ENCODE peak calls at places on chromosomes 4 and X, in four cellular contexts. One of them, this sample, is unnamed.

GRCh38 chrX:87580862-87581261 is 63.3 kb downstream of the KLHL4 start:
- DNase-seq in H9: no peak
- DNase-seq in fibroblast of lung: no peak
- DNase-seq in lower lobe of right lung: no peak
- DNase-seq in this sample: no peak

GRCh38 chrX:116240446-116240845 is 69.9 kb downstream of the AGTR2 start:
- DNase-seq in H9: no peak
- DNase-seq in fibroblast of lung: peak; percentile 67
- DNase-seq in lower lobe of right lung: no peak
- DNase-seq in this sample: no peak

GRCh38 chr4:38967260-38968095 is 64.7 kb downstream of the TMEM156 start:
- DNase-seq in H9: no peak
- DNase-seq in fibroblast of lung: peak; percentile 99
- DNase-seq in lower lobe of right lung: no peak
- DNase-seq in this sample: no peak

GRCh38 chr4:1737666-1738065 is 16.3 kb downstream of the TACC3 start:
- DNase-seq in H9: no peak
- DNase-seq in fibroblast of lung: no peak
- DNase-seq in lower lobe of right lung: no peak
- DNase-seq in this sample: no peak

GRCh38 chr4:168598191-168598590 is 101.3 kb downstream of the PALLD start:
- DNase-seq in H9: no peak
- DNase-seq in fibroblast of lung: no peak
- DNase-seq in lower lobe of right lung: no peak
- DNase-seq in this sample: no peak

GRCh38 chrX:23820235-23820782 is 37.3 kb downstream of the SAT1 start:
- DNase-seq in H9: no peak
- DNase-seq in fibroblast of lung: no peak
- DNase-seq in lower lobe of right lung: no peak
- DNase-seq in this sample: no peak

GRCh38 chr4:95231713-95232112 is 317.1 kb downstream of the UNC5C start:
- DNase-seq in H9: no peak
- DNase-seq in fibroblast of lung: no peak
- DNase-seq in lower lobe of right lung: no peak
- DNase-seq in this sample: no peak

GRCh38 chrX:50188859-50189258 is 11.9 kb downstream of the AKAP4 start:
- DNase-seq in H9: no peak
- DNase-seq in fibroblast of lung: no peak
- DNase-seq in lower lobe of right lung: no peak
- DNase-seq in this sample: no peak

GRCh38 chrX:7215842-7216241 is 67.9 kb upstream of the PUDP start:
- DNase-seq in H9: no peak
- DNase-seq in fibroblast of lung: no peak
- DNase-seq in lower lobe of right lung: no peak
- DNase-seq in this sample: no peak

GRCh38 chr4:53920116-53920515 is 144.3 kb downstream of the CHIC2 start:
- DNase-seq in H9: peak; percentile 41
- DNase-seq in fibroblast of lung: no peak
- DNase-seq in lower lobe of right lung: peak; percentile 48
- DNase-seq in this sample: no peak

GRCh38 chrX:21004835-21005234 is 369.4 kb upstream of the CNKSR2 start:
- DNase-seq in H9: no peak
- DNase-seq in fibroblast of lung: no peak
- DNase-seq in lower lobe of right lung: no peak
- DNase-seq in this sample: no peak

GRCh38 chr4:156999175-156999517 is 27.5 kb upstream of the PDGFC start:
- DNase-seq in H9: peak; percentile 55
- DNase-seq in fibroblast of lung: peak; percentile 99
- DNase-seq in lower lobe of right lung: no peak
- DNase-seq in this sample: no peak

GRCh38 chr4:113436360-113436759 is 325.2 kb downstream of the CAMK2D start:
- DNase-seq in H9: no peak
- DNase-seq in fibroblast of lung: peak; percentile 75
- DNase-seq in lower lobe of right lung: no peak
- DNase-seq in this sample: no peak

GRCh38 chr4:128796934-128797333 is 12.6 kb upstream of the JADE1 start:
- DNase-seq in H9: no peak
- DNase-seq in fibroblast of lung: no peak
- DNase-seq in lower lobe of right lung: no peak
- DNase-seq in this sample: no peak

GRCh38 chrX:30888526-30889146 is 418 bp downstream of the TAB3 start:
- DNase-seq in H9: no peak
- DNase-seq in fibroblast of lung: peak; percentile 5
- DNase-seq in lower lobe of right lung: no peak
- DNase-seq in this sample: peak; percentile 5

GRCh38 chrX:47687249-47687648 is 28.3 kb upstream of the UXT start:
- DNase-seq in H9: no peak
- DNase-seq in fibroblast of lung: no peak
- DNase-seq in lower lobe of right lung: no peak
- DNase-seq in this sample: no peak

GRCh38 chr4:114378306-114378903 is 220.2 kb upstream of the UGT8 start:
- DNase-seq in H9: no peak
- DNase-seq in fibroblast of lung: peak; percentile 74
- DNase-seq in lower lobe of right lung: no peak
- DNase-seq in this sample: no peak

GRCh38 chr4:61693520-61693919 is 493.4 kb downstream of the ADGRL3 start:
- DNase-seq in H9: no peak
- DNase-seq in fibroblast of lung: no peak
- DNase-seq in lower lobe of right lung: no peak
- DNase-seq in this sample: no peak

GRCh38 chr4:38752393-38752961 is 30.3 kb downstream of the TLR10 start:
- DNase-seq in H9: no peak
- DNase-seq in fibroblast of lung: peak; percentile 47
- DNase-seq in lower lobe of right lung: no peak
- DNase-seq in this sample: no peak

GRCh38 chr4:123484291-123484926 is 87.8 kb downstream of the SPRY1 start:
- DNase-seq in H9: no peak
- DNase-seq in fibroblast of lung: no peak
- DNase-seq in lower lobe of right lung: no peak
- DNase-seq in this sample: no peak

GRCh38 chrX:16368696-16369095 is 201.4 kb downstream of the MAGEB17 start:
- DNase-seq in H9: no peak
- DNase-seq in fibroblast of lung: no peak
- DNase-seq in lower lobe of right lung: no peak
- DNase-seq in this sample: no peak

GRCh38 chr4:101701551-101701950 is 89.0 kb upstream of the BANK1 start:
- DNase-seq in H9: no peak
- DNase-seq in fibroblast of lung: no peak
- DNase-seq in lower lobe of right lung: no peak
- DNase-seq in this sample: no peak

GRCh38 chrX:112851806-112852205 is 11.2 kb upstream of the AMOT start:
- DNase-seq in H9: no peak
- DNase-seq in fibroblast of lung: peak; percentile 47
- DNase-seq in lower lobe of right lung: no peak
- DNase-seq in this sample: no peak

GRCh38 chr4:122833999-122834398 is 7.4 kb downstream of the FGF2 start:
- DNase-seq in H9: no peak
- DNase-seq in fibroblast of lung: no peak
- DNase-seq in lower lobe of right lung: no peak
- DNase-seq in this sample: no peak

GRCh38 chr4:24024157-24024556 is 134.3 kb upstream of the PPARGC1A start:
- DNase-seq in H9: no peak
- DNase-seq in fibroblast of lung: peak; percentile 79
- DNase-seq in lower lobe of right lung: no peak
- DNase-seq in this sample: no peak

GRCh38 chr4:162162672-162163071 is 1.1 kb downstream of the FSTL5 start:
- DNase-seq in H9: no peak
- DNase-seq in fibroblast of lung: no peak
- DNase-seq in lower lobe of right lung: no peak
- DNase-seq in this sample: no peak

GRCh38 chrX:6708041-6708440 is 173.1 kb upstream of the VCX3A start:
- DNase-seq in H9: no peak
- DNase-seq in fibroblast of lung: no peak
- DNase-seq in lower lobe of right lung: no peak
- DNase-seq in this sample: no peak

GRCh38 chrX:7514871-7515599 is 327.9 kb upstream of the VCX start:
- DNase-seq in H9: no peak
- DNase-seq in fibroblast of lung: no peak
- DNase-seq in lower lobe of right lung: no peak
- DNase-seq in this sample: no peak

GRCh38 chrX:20374866-20375530 is 108.3 kb upstream of the RPS6KA3 start:
- DNase-seq in H9: no peak
- DNase-seq in fibroblast of lung: no peak
- DNase-seq in lower lobe of right lung: no peak
- DNase-seq in this sample: peak; percentile 47

GRCh38 chrX:2829469-2830246 is 928 bp downstream of the GYG2 start:
- DNase-seq in H9: no peak
- DNase-seq in fibroblast of lung: no peak
- DNase-seq in lower lobe of right lung: no peak
- DNase-seq in this sample: no peak

GRCh38 chrX:2831471-2832228 is 2.9 kb downstream of the GYG2 start:
- DNase-seq in H9: no peak
- DNase-seq in fibroblast of lung: no peak
- DNase-seq in lower lobe of right lung: no peak
- DNase-seq in this sample: no peak

GRCh38 chrX:2824886-2825285 is 3.8 kb upstream of the GYG2 start:
- DNase-seq in H9: no peak
- DNase-seq in fibroblast of lung: no peak
- DNase-seq in lower lobe of right lung: no peak
- DNase-seq in this sample: no peak

GRCh38 chrX:2828404-2829065 is at the start of gene GYG2:
- DNase-seq in H9: peak; percentile 87
- DNase-seq in fibroblast of lung: peak; percentile 58
- DNase-seq in lower lobe of right lung: no peak
- DNase-seq in this sample: no peak

GRCh38 chrX:2829066-2829430 is 318 bp downstream of the GYG2 start:
- DNase-seq in H9: peak; percentile 75
- DNase-seq in fibroblast of lung: no peak
- DNase-seq in lower lobe of right lung: no peak
- DNase-seq in this sample: no peak
- TF ChIP-seq CTCF in H9: no peak
- TF ChIP-seq CTCF in fibroblast of lung: no peak
- TF ChIP-seq CTCF in lower lobe of right lung: no peak
- TF ChIP-seq CTCF in this sample: no peak

GRCh38 chr4:135371137-135371536 is 1169.5 kb upstream of the PABPC4L start:
- DNase-seq in H9: peak; percentile 50
- DNase-seq in fibroblast of lung: no peak
- DNase-seq in lower lobe of right lung: no peak
- DNase-seq in this sample: peak; percentile 15
- TF ChIP-seq CTCF in H9: peak; percentile 59
- TF ChIP-seq CTCF in fibroblast of lung: peak; percentile 12
- TF ChIP-seq CTCF in lower lobe of right lung: no peak
- TF ChIP-seq CTCF in this sample: peak; percentile 32

GRCh38 chr4:11428701-11429571 is at the start of gene HS3ST1:
- DNase-seq in H9: peak; percentile 90
- DNase-seq in fibroblast of lung: peak; percentile 57
- DNase-seq in lower lobe of right lung: peak; percentile 87
- DNase-seq in this sample: peak; percentile 33
- TF ChIP-seq CTCF in H9: peak; percentile 82
- TF ChIP-seq CTCF in fibroblast of lung: peak; percentile 57
- TF ChIP-seq CTCF in lower lobe of right lung: peak; percentile 73
- TF ChIP-seq CTCF in this sample: peak; percentile 21

GRCh38 chrX:79270401-79270800 is 96.7 kb downstream of the ITM2A start:
- DNase-seq in H9: peak; percentile 39
- DNase-seq in fibroblast of lung: no peak
- DNase-seq in lower lobe of right lung: peak; percentile 46
- DNase-seq in this sample: peak; percentile 65
- TF ChIP-seq CTCF in H9: peak; percentile 68
- TF ChIP-seq CTCF in fibroblast of lung: no peak
- TF ChIP-seq CTCF in lower lobe of right lung: peak; percentile 42
- TF ChIP-seq CTCF in this sample: peak; percentile 20

GRCh38 chrX:38375888-38376287 is 23.5 kb downstream of the OTC start:
- DNase-seq in H9: no peak
- DNase-seq in fibroblast of lung: peak; percentile 1
- DNase-seq in lower lobe of right lung: no peak
- DNase-seq in this sample: no peak
- TF ChIP-seq CTCF in H9: peak; percentile 65
- TF ChIP-seq CTCF in fibroblast of lung: peak; percentile 56
- TF ChIP-seq CTCF in lower lobe of right lung: peak; percentile 32
- TF ChIP-seq CTCF in this sample: no peak

GRCh38 chr4:187432310-187432709 is 563.3 kb upstream of the ZFP42 start:
- DNase-seq in H9: no peak
- DNase-seq in fibroblast of lung: no peak
- DNase-seq in lower lobe of right lung: no peak
- DNase-seq in this sample: no peak

GRCh38 chr4:187433141-187433540 is 562.4 kb upstream of the ZFP42 start:
- DNase-seq in H9: no peak
- DNase-seq in fibroblast of lung: no peak
- DNase-seq in lower lobe of right lung: no peak
- DNase-seq in this sample: no peak

GRCh38 chr4:187436251-187436650 is 559.3 kb upstream of the ZFP42 start:
- DNase-seq in H9: no peak
- DNase-seq in fibroblast of lung: no peak
- DNase-seq in lower lobe of right lung: no peak
- DNase-seq in this sample: no peak
- TF ChIP-seq CTCF in H9: no peak
- TF ChIP-seq CTCF in fibroblast of lung: no peak
- TF ChIP-seq CTCF in lower lobe of right lung: no peak
- TF ChIP-seq CTCF in this sample: no peak

DNA sequence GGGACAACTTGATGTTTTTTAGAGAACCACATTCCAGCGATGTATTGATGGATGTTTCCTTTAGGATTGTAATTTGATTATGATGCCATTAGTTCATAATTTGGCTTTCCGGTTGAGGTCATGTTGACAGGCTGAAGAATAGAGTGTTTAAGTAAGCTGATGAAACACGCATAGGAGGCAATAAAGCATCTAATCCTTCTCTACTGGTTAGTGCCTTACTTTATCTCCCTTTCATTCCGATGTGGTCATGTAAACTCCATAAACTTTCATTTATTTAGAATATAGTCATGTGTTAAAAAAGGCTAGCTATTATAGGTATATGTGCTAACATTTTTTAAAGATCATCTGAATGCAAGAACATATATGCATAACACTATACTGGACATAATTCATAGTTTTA is 15.0 kb downstream of the FRMPD4 start:
- DNase-seq in H9: no peak
- DNase-seq in fibroblast of lung: no peak
- DNase-seq in lower lobe of right lung: no peak
- DNase-seq in this sample: no peak
- TF ChIP-seq CTCF in H9: no peak
- TF ChIP-seq CTCF in fibroblast of lung: no peak
- TF ChIP-seq CTCF in lower lobe of right lung: no peak
- TF ChIP-seq CTCF in this sample: no peak

This sample was measured in HL-60.